ENCODE peak calls at places on chromosomes 6 and 20, in five cellular contexts. Y, B, W, S and N are unnamed samples.

GRCh38 chr20:39190666-39191570 is 228.8 kb downstream of the DHX35 start:
- DNase-seq in Y (no peak), B (peak; percentile 5), W (no peak), S (no peak), N (no peak)

GRCh38 chr6:77474286-77474956 is 11.1 kb upstream of the HTR1B start:
- DNase-seq in Y (peak; percentile 32), W (no peak), S (no peak), B (no peak), N (no peak)

GRCh38 chr6:135535989-135536414 is 38.5 kb upstream of the AHI1 start:
- DNase-seq in B (peak; percentile 83), Y (peak; percentile 35), W (no peak), S (peak; percentile 21), N (peak; percentile 46)

GRCh38 chr6:117545161-117545595 is 57.1 kb downstream of the GOPC start:
- DNase-seq in Y (no peak), W (peak; percentile 32), S (no peak), B (no peak), N (no peak)

GRCh38 chr20:32652739-32653526 is 20.8 kb downstream of the C20orf203 start:
- DNase-seq in Y (peak; percentile 80), W (peak; percentile 82), S (peak; percentile 90), B (peak; percentile 94), N (peak; percentile 85)

GRCh38 chr6:49978332-49979226 is 9.2 kb upstream of the DEFB113 start:
- DNase-seq in B (no peak), S (no peak), Y (peak; percentile 6), W (no peak), N (peak; percentile 7)

GRCh38 chr20:47960277-47960676 is 175.0 kb upstream of the SULF2 start:
- DNase-seq in B (no peak), S (no peak), W (no peak), Y (no peak), N (no peak)

GRCh38 chr6:108974201-108974600 is 120.4 kb downstream of the SESN1 start:
- DNase-seq in B (no peak), W (no peak), Y (no peak), S (no peak), N (no peak)

GRCh38 chr6:41780623-41781301 is at the start of gene PRICKLE4:
- DNase-seq in S (no peak), B (peak; percentile 70), W (peak; percentile 82), Y (no peak), N (peak; percentile 39)

GRCh38 chr6:137013738-137014602 is 30.8 kb downstream of the IL20RA start:
- DNase-seq in Y (no peak), B (peak; percentile 77), W (no peak), S (no peak), N (no peak)

GRCh38 chr20:32580970-32581838 is 3.9 kb downstream of the NOL4L start:
- DNase-seq in B (peak; percentile 43), Y (no peak), S (no peak), W (no peak), N (no peak)

GRCh38 chr20:23094927-23095326 is 8.8 kb upstream of the CD93 start:
- DNase-seq in W (no peak), B (no peak), Y (no peak), S (no peak), N (no peak)

GRCh38 chr6:15308445-15309213 is 62.8 kb downstream of the JARID2 start:
- DNase-seq in B (no peak), Y (peak; percentile 54), S (no peak), W (no peak), N (no peak)

GRCh38 chr6:10338151-10338550 is 76.7 kb downstream of the TFAP2A start:
- DNase-seq in B (no peak), Y (no peak), S (no peak), W (no peak), N (no peak)

GRCh38 chr6:111985202-111985731 is 68.6 kb upstream of the CCN6 start:
- DNase-seq in S (no peak), B (peak; percentile 96), W (peak; percentile 27), Y (no peak), N (no peak)

GRCh38 chr20:62120990-62121775 is 1.1 kb upstream of the LSM14B start:
- DNase-seq in Y (no peak), W (no peak), B (peak; percentile 31), S (no peak), N (no peak)

GRCh38 chr6:139522471-139523220 is 148.2 kb upstream of the CITED2 start:
- DNase-seq in Y (no peak), W (no peak), B (no peak), S (no peak), N (no peak)

GRCh38 chr6:42450314-42451145 is 1.2 kb downstream of the TRERF1 start:
- DNase-seq in Y (no peak), B (peak; percentile 43), W (peak; percentile 31), S (no peak), N (no peak)

GRCh38 chr6:147699637-147700036 is 191.1 kb downstream of the SAMD5 start:
- DNase-seq in Y (no peak), S (no peak), W (no peak), B (no peak), N (no peak)

GRCh38 chr20:47007826-47008655 is 113.4 kb downstream of the EYA2 start:
- DNase-seq in W (no peak), S (no peak), Y (no peak), B (no peak), N (no peak)

GRCh38 chr6:11008821-11009220 is 35.3 kb downstream of the ELOVL2 start:
- DNase-seq in Y (no peak), S (no peak), W (no peak), B (no peak), N (no peak)

GRCh38 chr6:150409576-150410066 is 40.8 kb downstream of the IYD start:
- DNase-seq in S (no peak), W (no peak), B (no peak), Y (peak; percentile 6), N (no peak)

GRCh38 chr20:47358672-47359532 is 2.4 kb upstream of the ZMYND8 start:
- DNase-seq in W (no peak), B (peak; percentile 81), Y (peak; percentile 54), S (no peak), N (no peak)

GRCh38 chr6:138307816-138308727 is 69.6 kb upstream of the SMIM28 start:
- DNase-seq in B (peak; percentile 28), S (no peak), W (no peak), Y (no peak), N (no peak)

GRCh38 chr6:159042003-159042823 is 2.6 kb downstream of the TAGAP start:
- DNase-seq in Y (peak; percentile 90), W (peak; percentile 51), S (peak; percentile 63), B (peak; percentile 97), N (peak; percentile 66)

GRCh38 chr6:18240230-18240629 is 24.1 kb downstream of the DEK start:
- DNase-seq in Y (no peak), W (no peak), B (no peak), S (no peak), N (no peak)

GRCh38 chr20:50655325-50655880 is 35.9 kb downstream of the RIPOR3 start:
- DNase-seq in Y (no peak), W (no peak), S (no peak), B (no peak), N (no peak)

GRCh38 chr6:161727063-161727462 is 453.2 kb upstream of the AGPAT4 start:
- DNase-seq in B (peak; percentile 42), W (no peak), Y (no peak), S (no peak), N (no peak)

GRCh38 chr20:49853640-49854039 is 41.0 kb downstream of the SLC9A8 start:
- DNase-seq in W (no peak), S (no peak), B (peak; percentile 72), Y (no peak), N (no peak)

GRCh38 chr6:136547336-136547735 is 2.9 kb downstream of the MAP7 start:
- DNase-seq in Y (peak; percentile 25), B (peak; percentile 80), S (peak; percentile 42), W (peak; percentile 31), N (no peak)

GRCh38 chr6:106972500-106972899 is 2.0 kb downstream of the CD24 start:
- DNase-seq in B (no peak), Y (no peak), S (no peak), W (no peak), N (no peak)

GRCh38 chr20:58699246-58700107 is 6.9 kb downstream of the NPEPL1 start:
- DNase-seq in S (no peak), W (peak; percentile 18), Y (no peak), B (no peak), N (no peak)

GRCh38 chr20:1302578-1303541 is 26.1 kb downstream of the SDCBP2 start:
- DNase-seq in S (no peak), Y (no peak), W (no peak), B (no peak), N (no peak)

GRCh38 chr6:22471369-22471690 is 98.0 kb upstream of the HDGFL1 start:
- DNase-seq in W (no peak), S (no peak), B (no peak), Y (no peak), N (no peak)

GRCh38 chr6:149080511-149080910 is 237.0 kb upstream of the TAB2 start:
- DNase-seq in W (no peak), B (no peak), Y (no peak), S (no peak), N (no peak)

GRCh38 chr6:95364016-95364604 is 213.2 kb upstream of the MANEA start:
- DNase-seq in W (no peak), Y (peak; percentile 22), B (peak; percentile 69), S (peak; percentile 30), N (peak; percentile 26)

GRCh38 chr20:50834599-50835005 is 39.7 kb downstream of the BCAS4 start:
- DNase-seq in Y (no peak), W (no peak), S (no peak), B (no peak), N (no peak)

GRCh38 chr20:25315418-25316210 is 67.7 kb downstream of the PYGB start:
- DNase-seq in B (no peak), S (no peak), Y (no peak), W (no peak), N (no peak)